ENCODE peak calls at places on chromosomes 7 and 10, in ten cellular contexts. F is heart left ventricle; M is GM04503; I is frontal cortex; A is ELR; K is thyroid gland; N is midbrain; O is SJSA1; E is activated CD8-positive, alpha-beta memory T cell treated with anti-CD3 and anti-CD28 coated beads, Interleukin-2, amount 50 U/mL, for 48 hours; Y is EH. G is an unnamed sample.

GRCh38 chr10:521844-522243 is 167.6 kb downstream of the DIP2C start:
- DNase-seq in F (peak), M (no peak), I (no peak), A (no peak), K (no peak), N (peak), O (no peak), E (no peak), Y (no peak), G (no peak)

GRCh38 chr7:35268953-35269352 is 15.1 kb upstream of the TBX20 start:
- DNase-seq in F (no peak), M (no peak), I (no peak), A (no peak), K (no peak), N (no peak), O (no peak), E (no peak), Y (no peak), G (no peak)

GRCh38 chr7:24963218-24963617 is 16.8 kb downstream of the OSBPL3 start:
- DNase-seq in F (peak), M (peak), I (peak), A (no peak), K (peak), N (peak), O (no peak), E (peak), Y (peak), G (no peak)

GRCh38 chr7:158410720-158411119 is 176.9 kb downstream of the PTPRN2 start:
- DNase-seq in F (no peak), M (no peak), I (no peak), A (no peak), K (no peak), N (no peak), O (no peak), E (no peak), Y (no peak), G (no peak)

GRCh38 chr10:133421336-133422222 is 2.8 kb downstream of the SPRN start:
- DNase-seq in F (no peak), M (no peak), I (no peak), A (no peak), K (no peak), N (no peak), O (no peak), E (no peak), Y (no peak), G (no peak)

GRCh38 chr7:114175140-114175539 is 239.5 kb upstream of the FOXP2 start:
- DNase-seq in F (no peak), M (no peak), I (no peak), A (peak), K (no peak), N (no peak), O (no peak), E (no peak), Y (peak), G (peak)

GRCh38 chr7:4154882-4155281 is 527.2 kb upstream of the FOXK1 start:
- DNase-seq in F (no peak), M (no peak), I (no peak), A (no peak), K (no peak), N (no peak), O (no peak), E (no peak), Y (no peak), G (no peak)

GRCh38 chr10:61301560-61301959 is 151.6 kb downstream of the TMEM26 start:
- DNase-seq in F (no peak), M (no peak), I (no peak), A (no peak), K (no peak), N (no peak), O (no peak), E (no peak), Y (no peak), G (peak)

GRCh38 chr7:20302866-20303265 is 27.8 kb upstream of the ITGB8 start:
- DNase-seq in F (no peak), M (no peak), I (no peak), A (no peak), K (no peak), N (no peak), O (no peak), E (no peak), Y (no peak), G (no peak)

G was measured in adipocyte.